ENCODE peak calls at places on chromosomes 7 and 10, in ten cellular contexts. P is right cardiac atrium; X is cardiac muscle cell; W is cardiac fibroblast; H is CD8-positive, alpha-beta memory T cell; Q is astrocyte; A is hepatocyte; E is mucosa of descending colon; D is lower leg skin; I is neural progenitor cell. F is an unnamed sample.

GRCh38 chr10:103276251-103276936 is 544 bp upstream of the INA start:
- DNase-seq in P (no peak), H (no peak), D (no peak), Q (no peak), X (no peak), E (no peak), W (no peak), I (peak), A (no peak), F (no peak)

GRCh38 chr10:108970016-108970415 is 953.3 kb downstream of the XPNPEP1 start:
- DNase-seq in W (peak), D (no peak), H (no peak), Q (peak), A (peak), P (no peak), X (peak), I (peak), E (no peak), F (peak)

GRCh38 chr7:41312235-41312634 is 390.7 kb downstream of the INHBA start:
- DNase-seq in P (no peak), H (no peak), Q (no peak), E (no peak), W (no peak), A (no peak), X (no peak), I (no peak), D (no peak), F (no peak)

GRCh38 chr7:12031638-12032037 is 179.5 kb upstream of the TMEM106B start:
- DNase-seq in P (no peak), A (peak), I (no peak), E (no peak), Q (peak), W (peak), H (no peak), X (peak), D (no peak), F (no peak)

GRCh38 chr10:95260909-95261552 is 29.8 kb downstream of the PDLIM1 start:
- DNase-seq in A (no peak), X (no peak), P (no peak), I (no peak), D (no peak), H (no peak), E (no peak), W (peak), Q (peak), F (no peak)

GRCh38 chr10:30502266-30503058 is 68.5 kb downstream of the MAP3K8 start:
- DNase-seq in H (peak), E (peak), D (no peak), A (no peak), P (peak), X (peak), Q (peak), I (no peak), W (no peak), F (peak)

GRCh38 chr7:127525866-127526456 is 59.4 kb downstream of the GCC1 start:
- DNase-seq in Q (no peak), H (no peak), W (no peak), I (peak), E (no peak), X (no peak), D (no peak), A (no peak), P (no peak), F (no peak)

GRCh38 chr10:21529236-21529910 is 3.9 kb upstream of the SKIDA1 start:
- DNase-seq in I (no peak), D (no peak), Q (no peak), A (no peak), X (no peak), E (no peak), W (no peak), P (no peak), H (no peak), F (no peak)

GRCh38 chr10:86266446-86267242 is 100.0 kb downstream of the GRID1 start:
- DNase-seq in X (no peak), A (no peak), E (no peak), I (no peak), W (no peak), P (no peak), H (no peak), D (peak), Q (no peak), F (no peak)

GRCh38 chr10:5890519-5890878 is 456 bp downstream of the FBH1 start:
- DNase-seq in X (peak), H (no peak), P (peak), D (peak), I (peak), Q (no peak), W (no peak), E (peak), A (peak), F (peak)

GRCh38 chr10:78443900-78444571 is 410.4 kb downstream of the RPS24 start:
- DNase-seq in A (no peak), D (peak), Q (no peak), H (no peak), X (no peak), W (no peak), E (no peak), I (no peak), P (no peak), F (no peak)

GRCh38 chr7:139635521-139636240 is 112.2 kb downstream of the CLEC2L start:
- DNase-seq in Q (no peak), A (no peak), I (peak), X (no peak), D (no peak), W (no peak), E (no peak), H (no peak), P (no peak), F (no peak)

GRCh38 chr7:151087247-151088018 is 1.2 kb downstream of the AGAP3 start:
- DNase-seq in Q (peak), P (peak), X (peak), I (peak), E (peak), D (peak), A (peak), H (peak), W (peak), F (peak)

GRCh38 chr10:54342058-54342457 is 459.0 kb downstream of the PCDH15 start:
- DNase-seq in W (no peak), P (no peak), A (no peak), Q (no peak), I (no peak), D (no peak), E (no peak), X (no peak), H (no peak), F (no peak)

GRCh38 chr7:2824026-2824677 is 20.0 kb downstream of the GNA12 start:
- DNase-seq in I (no peak), A (no peak), P (no peak), W (no peak), H (no peak), Q (peak), X (no peak), D (no peak), E (no peak), F (no peak)

GRCh38 chr7:2824678-2825461 is 19.2 kb downstream of the GNA12 start:
- DNase-seq in H (no peak), P (no peak), Q (no peak), I (peak), X (no peak), A (no peak), D (no peak), W (no peak), E (no peak), F (peak)

GRCh38 chr7:2823124-2823523 is 21.0 kb downstream of the GNA12 start:
- DNase-seq in D (peak), E (no peak), X (peak), A (no peak), I (no peak), P (no peak), W (no peak), H (no peak), Q (no peak), F (no peak)

GRCh38 chr7:2826806-2827205 is 17.3 kb downstream of the GNA12 start:
- DNase-seq in X (no peak), Q (no peak), A (no peak), D (no peak), E (no peak), H (no peak), W (peak), P (no peak), I (no peak), F (no peak)

GRCh38 chr7:2825595-2826227 is 18.4 kb downstream of the GNA12 start:
- DNase-seq in P (no peak), X (no peak), A (no peak), E (no peak), W (no peak), I (peak), H (no peak), Q (no peak), D (no peak), F (no peak)
- H3K4me3 ChIP-seq in P (no peak), X (no peak), A (no peak), E (no peak), W (no peak), I (no peak), H (no peak), Q (no peak), D (no peak), F (no peak)

DNA sequence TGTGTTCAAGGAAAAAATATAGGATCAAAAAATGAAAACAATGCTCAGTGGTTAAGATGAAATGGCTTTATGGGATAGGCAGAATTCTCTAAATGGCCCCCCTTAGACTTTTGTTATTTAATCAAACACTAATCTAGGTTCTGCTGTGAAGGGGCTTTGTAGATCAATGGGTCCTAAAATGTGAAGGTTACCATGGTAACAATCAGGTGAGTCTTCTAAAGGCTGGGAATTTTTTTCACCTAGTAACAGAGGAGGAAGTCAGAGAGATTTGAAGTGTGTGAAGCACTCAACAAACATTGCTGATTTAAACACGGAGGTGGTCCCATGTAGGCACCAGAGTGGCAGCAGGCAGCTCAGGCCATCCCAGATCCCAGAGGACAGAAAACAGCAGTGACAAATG is 11.1 kb downstream of the OR2A14 start:
- DNase-seq in D (no peak), E (no peak), X (no peak), I (no peak), W (no peak), H (no peak), A (no peak), P (no peak), Q (no peak), F (no peak)
- H3K4me3 ChIP-seq in D (no peak), E (no peak), X (no peak), I (no peak), W (no peak), H (no peak), A (no peak), P (no peak), Q (no peak), F (no peak)

GRCh38 chr7:100098913-100099312 is 2.3 kb downstream of the MCM7 start:
- DNase-seq in X (no peak), I (no peak), H (no peak), D (no peak), P (no peak), E (no peak), Q (no peak), W (no peak), A (no peak), F (no peak)
- H3K4me3 ChIP-seq in X (no peak), I (peak), H (no peak), D (no peak), P (no peak), E (no peak), Q (no peak), W (no peak), A (no peak), F (no peak)

GRCh38 chr7:522938-523289 is 3.3 kb upstream of the PDGFA start:
- DNase-seq in P (no peak), X (no peak), E (peak), I (no peak), W (no peak), Q (no peak), D (no peak), H (no peak), A (no peak), F (no peak)
- H3K4me3 ChIP-seq in P (peak), X (peak), E (no peak), I (peak), W (no peak), Q (no peak), D (no peak), H (no peak), A (peak), F (no peak)

DNA sequence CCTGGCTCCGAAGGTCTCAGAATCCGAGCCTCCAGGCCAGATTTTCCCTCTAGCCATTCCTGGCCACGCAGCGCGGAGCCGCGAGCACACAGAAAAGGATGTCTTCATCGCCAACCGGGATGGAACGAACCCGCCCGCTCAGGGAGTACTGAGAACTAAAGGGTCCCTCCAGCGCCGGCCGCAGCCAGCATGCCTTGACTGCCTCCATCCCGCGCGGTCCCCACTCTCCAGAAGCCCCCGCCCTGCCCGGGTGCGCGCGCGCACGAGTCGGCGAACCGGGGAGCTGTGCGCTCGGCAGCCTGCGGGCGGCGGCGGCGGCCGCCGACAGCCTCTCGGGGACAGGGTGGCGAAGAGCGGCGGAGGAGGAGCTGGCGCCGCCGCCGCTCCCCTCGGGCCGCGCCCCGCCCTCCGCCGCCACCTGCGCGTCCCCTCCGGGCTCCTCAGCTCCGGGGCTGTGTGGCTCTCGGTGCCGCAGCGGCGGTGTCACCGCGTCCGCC is 640 bp upstream of the GALNT17 start:
- DNase-seq in E (peak), A (peak), I (peak), P (peak), W (peak), Q (peak), X (peak), H (no peak), D (no peak), F (no peak)
- H3K4me3 ChIP-seq in E (no peak), A (peak), I (peak), P (peak), W (no peak), Q (peak), X (peak), H (no peak), D (no peak), F (no peak)

GRCh38 chr10:75236178-75236825 is 545 bp upstream of the COMTD1 start:
- DNase-seq in W (no peak), A (no peak), D (peak), P (no peak), H (no peak), Q (no peak), X (no peak), I (no peak), E (no peak), F (no peak)
- H3K4me3 ChIP-seq in W (no peak), A (no peak), D (no peak), P (no peak), H (no peak), Q (no peak), X (no peak), I (no peak), E (no peak), F (no peak)

DNA sequence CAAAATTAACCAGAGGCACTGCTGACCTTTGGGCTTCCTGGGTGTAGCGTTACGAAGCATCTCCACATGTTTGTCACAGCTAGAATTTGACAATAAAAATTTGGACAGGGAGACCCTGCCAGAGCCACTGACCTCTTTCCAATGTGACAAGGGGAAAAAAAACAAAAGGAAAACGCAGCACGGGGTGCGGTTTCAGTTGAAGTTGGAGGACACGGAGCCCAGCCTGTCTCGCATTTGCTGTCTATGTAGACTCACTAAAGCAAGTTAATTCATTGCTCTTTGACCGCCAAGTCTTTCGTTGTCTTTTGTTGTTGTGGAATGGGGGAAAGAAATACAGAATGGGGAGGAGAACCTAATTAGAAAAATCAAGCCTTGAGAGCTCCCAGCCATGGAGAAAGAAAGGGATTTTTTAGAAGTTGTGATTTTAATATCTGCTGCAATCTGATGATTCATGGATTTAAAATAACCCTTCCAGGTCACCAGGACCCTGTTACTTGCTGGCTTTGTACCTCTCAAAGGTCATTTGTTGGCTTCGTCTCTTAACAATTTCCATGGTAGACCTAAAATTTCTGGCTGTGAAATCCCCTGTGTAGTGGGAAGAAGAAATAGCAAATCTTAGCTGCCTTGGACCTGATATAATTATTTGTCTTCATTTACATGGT is 78.5 kb downstream of the TCF7L2 start:
- DNase-seq in P (no peak), D (no peak), Q (no peak), H (no peak), X (no peak), A (no peak), W (no peak), E (no peak), I (no peak), F (no peak)
- H3K4me3 ChIP-seq in P (no peak), D (no peak), Q (no peak), H (no peak), X (no peak), A (no peak), W (no peak), E (no peak), I (no peak), F (no peak)

GRCh38 chr7:19275000-19275399 is 129.8 kb upstream of the FERD3L start:
- DNase-seq in Q (no peak), H (no peak), W (no peak), E (no peak), X (no peak), D (no peak), A (no peak), P (no peak), I (no peak), F (no peak)

GRCh38 chr7:19268737-19269136 is 123.5 kb upstream of the FERD3L start:
- DNase-seq in W (peak), I (no peak), A (no peak), H (no peak), D (no peak), P (no peak), E (no peak), Q (no peak), X (peak), F (no peak)

GRCh38 chr7:19269301-19269700 is 124.1 kb upstream of the FERD3L start:
- DNase-seq in I (no peak), W (peak), H (no peak), Q (no peak), E (no peak), D (no peak), A (no peak), X (no peak), P (no peak), F (no peak)
- H3K4me3 ChIP-seq in I (no peak), W (no peak), H (no peak), Q (no peak), E (no peak), D (no peak), A (no peak), X (no peak), P (no peak), F (no peak)

GRCh38 chr10:69348824-69349541 is 67.7 kb downstream of the TACR2 start:
- DNase-seq in I (no peak), E (no peak), P (peak), Q (peak), A (no peak), W (peak), D (peak), X (peak), H (no peak), F (peak)
- H3K4me3 ChIP-seq in I (no peak), E (no peak), P (no peak), Q (no peak), A (no peak), W (no peak), D (no peak), X (no peak), H (no peak), F (no peak)